ENCODE peak calls at places on chromosomes 1 and 21, in five cellular contexts. F is HCT116, N is GM12878, Y is K562, Z is HepG2. D is an unnamed sample.

GRCh38 chr1:28329395-28330153 is 734 bp downstream of the MED18 start:
- DNase-seq in F (no peak), N (no peak), Y (peak; percentile 27), Z (peak; percentile 21), D (peak; percentile 76)

GRCh38 chr1:2087766-2088165 is 37.6 kb downstream of the PRKCZ start:
- DNase-seq in F (no peak), N (no peak), Y (no peak), Z (no peak), D (no peak)

GRCh38 chr1:233738850-233739249 is 124.9 kb downstream of the KCNK1 start:
- DNase-seq in F (no peak), N (no peak), Y (no peak), Z (no peak), D (peak; percentile 83)

GRCh38 chr1:206470692-206471414 is 577 bp downstream of the IKBKE start:
- DNase-seq in F (no peak), N (peak; percentile 68), Y (no peak), Z (peak; percentile 68), D (peak; percentile 73)

GRCh38 chr1:84171471-84171870 is 27.4 kb downstream of the PRKACB start:
- DNase-seq in F (no peak), N (no peak), Y (no peak), Z (no peak), D (no peak)

GRCh38 chr21:36350282-36350910 is 30.4 kb downstream of the MORC3 start:
- DNase-seq in F (no peak), N (no peak), Y (no peak), Z (no peak), D (no peak)

GRCh38 chr1:115650961-115651360 is 9.2 kb downstream of the VANGL1 start:
- DNase-seq in F (no peak), N (no peak), Y (peak; percentile 52), Z (no peak), D (no peak)

GRCh38 chr1:211323156-211324063 is 3.2 kb upstream of the TRAF5 start:
- DNase-seq in F (no peak), N (no peak), Y (peak; percentile 74), Z (peak; percentile 37), D (peak; percentile 85)

GRCh38 chr1:34787461-34788420 is 5.1 kb upstream of the GJA4 start:
- DNase-seq in F (no peak), N (no peak), Y (peak; percentile 63), Z (peak; percentile 40), D (peak; percentile 64)

GRCh38 chr1:64519921-64520320 is 50.0 kb downstream of the CACHD1 start:
- DNase-seq in F (no peak), N (no peak), Y (no peak), Z (no peak), D (no peak)

GRCh38 chr1:183391863-183392262 is 26.3 kb downstream of the NMNAT2 start:
- DNase-seq in F (no peak), N (no peak), Y (no peak), Z (no peak), D (no peak)

GRCh38 chr1:212979340-212980122 is 29.2 kb downstream of the VASH2 start:
- DNase-seq in F (no peak), N (peak; percentile 96), Y (no peak), Z (no peak), D (no peak)

GRCh38 chr21:34031835-34032370 is 41.5 kb upstream of the MRPS6 start:
- DNase-seq in F (no peak), N (no peak), Y (peak; percentile 27), Z (peak; percentile 23), D (no peak)

GRCh38 chr1:208243851-208244583 is at the start of gene PLXNA2:
- DNase-seq in F (peak; percentile 15), N (no peak), Y (peak; percentile 46), Z (peak; percentile 52), D (peak; percentile 88)
- TF ChIP-seq EZH2 in F (no peak), N (no peak), Y (no peak), Z (no peak), D (no peak)

GRCh38 chr1:7552402-7552801 is 218.7 kb upstream of the VAMP3 start:
- DNase-seq in F (no peak), N (no peak), Y (no peak), Z (no peak), D (no peak)

GRCh38 chr1:7551442-7551841 is 219.7 kb upstream of the VAMP3 start:
- DNase-seq in F (no peak), N (no peak), Y (no peak), Z (no peak), D (no peak)

GRCh38 chr1:7554343-7555270 is 216.5 kb upstream of the VAMP3 start:
- DNase-seq in F (no peak), N (no peak), Y (no peak), Z (no peak), D (no peak)

GRCh38 chr1:7550981-7551380 is 220.1 kb upstream of the VAMP3 start:
- DNase-seq in F (no peak), N (no peak), Y (no peak), Z (no peak), D (no peak)

DNA sequence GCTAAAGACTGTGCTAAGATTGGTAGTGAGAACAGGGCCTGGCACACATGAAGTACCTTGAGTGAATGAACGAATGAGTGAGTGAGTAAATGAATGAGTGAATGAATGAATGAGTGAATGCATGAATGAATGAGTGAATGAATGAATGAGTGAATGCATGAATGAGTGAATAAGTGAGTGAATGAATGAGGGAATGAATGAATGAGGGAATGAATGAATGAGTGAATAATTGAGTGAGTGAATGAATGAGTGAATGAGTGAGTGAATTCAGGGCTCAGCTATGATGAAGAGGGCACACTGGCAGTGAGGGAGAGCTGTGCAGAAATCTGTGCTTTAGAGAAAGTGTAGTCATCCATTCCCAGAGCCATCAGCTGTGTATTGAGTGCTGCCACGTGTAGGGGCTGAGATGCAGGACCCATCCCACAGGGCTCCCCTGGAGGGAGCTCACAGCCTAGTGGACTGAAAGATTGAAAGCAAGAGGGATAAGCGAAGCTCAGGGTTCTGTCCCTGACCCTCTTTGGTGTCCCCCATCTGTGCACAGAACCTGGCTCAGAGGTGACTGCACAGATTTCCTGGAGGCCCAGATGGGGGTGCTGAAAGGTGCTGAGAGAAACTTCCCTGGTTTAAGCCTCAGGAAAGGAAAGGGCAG is 217.9 kb upstream of the VAMP3 start:
- DNase-seq in F (no peak), N (no peak), Y (no peak), Z (no peak), D (peak; percentile 11)
- TF ChIP-seq REST in F (no peak), N (no peak), Y (no peak), Z (no peak), D (no peak)

GRCh38 chr1:47223921-47224675 is 7.9 kb downstream of the TAL1 start:
- DNase-seq in F (no peak), N (no peak), Y (no peak), Z (no peak), D (peak; percentile 39)
- TF ChIP-seq EZH2 in F (no peak), N (no peak), Y (no peak), Z (no peak), D (peak; percentile 73)

GRCh38 chr21:39084979-39085729 is 98.1 kb downstream of the PSMG1 start:
- DNase-seq in F (no peak), N (no peak), Y (no peak), Z (peak; percentile 73), D (no peak)

GRCh38 chr21:39082656-39083376 is 100.4 kb downstream of the PSMG1 start:
- DNase-seq in F (peak; percentile 13), N (no peak), Y (peak; percentile 62), Z (peak; percentile 64), D (peak; percentile 55)

GRCh38 chr21:39084073-39084472 is 99.2 kb downstream of the PSMG1 start:
- DNase-seq in F (no peak), N (no peak), Y (no peak), Z (no peak), D (no peak)

GRCh38 chr21:39085843-39086415 is 97.3 kb downstream of the PSMG1 start:
- DNase-seq in F (no peak), N (no peak), Y (no peak), Z (no peak), D (no peak)

GRCh38 chr21:39083377-39084008 is 99.8 kb downstream of the PSMG1 start:
- DNase-seq in F (no peak), N (no peak), Y (no peak), Z (no peak), D (no peak)
- TF ChIP-seq REST in F (no peak), N (no peak), Y (no peak), Z (no peak), D (no peak)

DNA sequence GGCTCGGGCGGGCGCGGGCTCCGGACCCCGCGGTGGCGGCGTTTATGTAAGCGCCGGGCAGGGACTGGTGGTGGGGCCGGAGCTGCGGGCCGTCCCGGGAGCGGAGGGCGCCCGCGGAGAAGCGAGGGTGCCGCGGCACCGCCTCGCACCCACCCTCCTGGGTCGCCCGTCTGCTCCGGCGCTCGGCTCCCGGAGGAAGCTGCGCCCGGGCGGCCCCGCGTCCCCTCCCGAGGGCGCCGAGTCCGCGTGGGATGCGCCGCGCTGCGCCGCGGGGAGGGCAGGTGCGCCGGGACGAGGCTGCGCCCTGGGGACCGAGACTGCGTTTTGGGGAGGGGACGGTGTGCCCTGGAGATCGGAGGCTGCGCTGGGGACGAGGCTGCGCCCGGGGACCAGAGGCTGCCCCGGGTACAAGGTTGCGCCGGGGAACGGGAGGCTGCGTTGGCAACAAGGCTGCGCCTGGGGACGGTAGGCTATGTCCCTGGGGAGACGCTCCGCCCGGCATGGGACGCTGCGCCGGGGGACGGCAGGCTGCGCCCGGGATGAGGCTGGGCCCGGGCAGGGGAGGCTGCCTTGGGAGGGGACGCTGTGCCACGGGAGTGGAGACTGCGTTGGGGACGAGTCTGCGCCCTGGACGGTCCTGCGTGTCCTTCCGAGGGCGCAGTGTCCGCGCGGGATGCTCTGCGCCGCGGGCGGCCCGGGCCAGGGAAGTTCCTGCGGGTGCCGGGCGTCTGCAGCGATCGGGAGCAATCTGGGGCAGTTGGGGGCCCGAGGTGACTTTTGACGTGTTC is 632 bp downstream of the ADARB1 start:
- DNase-seq in F (no peak), N (no peak), Y (peak; percentile 83), Z (no peak), D (peak; percentile 69)
- TF ChIP-seq EZH2 in F (no peak), N (no peak), Y (no peak), Z (no peak), D (no peak)

GRCh38 chr1:23999156-23999671 is 19.1 kb upstream of the SRSF10 start:
- DNase-seq in F (no peak), N (no peak), Y (no peak), Z (no peak), D (no peak)

GRCh38 chr1:23996700-23997229 is 16.6 kb upstream of the SRSF10 start:
- DNase-seq in F (no peak), N (no peak), Y (no peak), Z (no peak), D (no peak)

GRCh38 chr1:23995431-23995837 is 15.3 kb upstream of the SRSF10 start:
- DNase-seq in F (no peak), N (peak; percentile 50), Y (no peak), Z (no peak), D (no peak)
- TF ChIP-seq REST in F (no peak), N (no peak), Y (no peak), Z (no peak), D (no peak)

DNA sequence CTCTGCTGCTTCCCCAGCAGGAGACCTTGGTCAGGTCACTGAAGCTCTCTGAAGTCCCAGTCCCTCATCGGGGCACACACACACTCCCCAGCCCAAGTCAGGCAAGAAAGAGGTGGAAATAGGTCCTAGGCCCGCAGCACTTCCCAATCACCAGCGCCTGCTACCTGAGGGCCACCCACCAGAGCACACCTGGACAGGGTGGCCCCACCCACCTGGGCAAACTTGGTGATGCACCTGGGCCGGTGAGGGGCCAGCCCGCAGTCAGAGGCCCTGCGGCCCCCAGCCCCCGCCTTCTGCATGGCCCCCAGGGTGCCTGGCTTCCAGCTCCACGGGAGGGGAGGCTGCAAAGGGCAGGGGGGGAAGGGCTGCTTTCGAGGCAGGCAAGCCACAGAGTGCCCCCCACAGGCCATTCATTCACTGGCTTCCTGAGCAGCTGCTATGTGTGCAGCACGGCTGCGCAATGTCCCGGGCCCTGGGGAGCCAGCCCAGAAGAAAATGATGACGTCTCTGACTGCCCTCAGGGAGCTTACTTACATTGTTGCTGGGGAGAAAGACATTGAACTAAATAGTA is 4.7 kb downstream of the SH2D5 start:
- DNase-seq in F (no peak), N (no peak), Y (no peak), Z (no peak), D (peak; percentile 83)
- TF ChIP-seq EZH2 in F (no peak), N (no peak), Y (no peak), Z (no peak), D (no peak)

D was measured in GM23338.